ENCODE peak calls at places on chromosomes 13 and 19, in six cellular contexts. T is AG10803, M is right atrium auricular region, F is AG04450, G is A673, D is left ventricle myocardium inferior. Z is an unnamed sample.

GRCh38 chr19:18710186-18710585 is 26.7 kb downstream of the CRTC1 start:
- DNase-seq in M (no peak), F (no peak), G (no peak), D (no peak), T (no peak), Z (no peak)

GRCh38 chr13:46684287-46685001 is 112.5 kb downstream of the ESD start:
- DNase-seq in T (no peak), G (no peak), M (no peak), D (no peak), F (no peak), Z (no peak)

GRCh38 chr19:53424968-53425597 is 6.7 kb upstream of the ZNF761 start:
- DNase-seq in T (peak; percentile 63), G (peak; percentile 75), D (peak; percentile 70), F (peak; percentile 38), M (peak; percentile 74), Z (peak; percentile 13)

GRCh38 chr19:48466571-48467325 is 2.4 kb upstream of the CYTH2 start:
- DNase-seq in T (peak; percentile 39), F (peak; percentile 15), D (no peak), G (no peak), M (no peak), Z (no peak)

GRCh38 chr19:1859319-1859718 is 4.1 kb downstream of the KLF16 start:
- DNase-seq in F (no peak), M (no peak), D (no peak), T (no peak), G (no peak), Z (no peak)

GRCh38 chr13:75788494-75788991 is 152.4 kb downstream of the LMO7 start:
- DNase-seq in F (peak; percentile 85), T (peak; percentile 97), G (peak; percentile 44), M (no peak), D (no peak), Z (peak; percentile 31)

GRCh38 chr19:4362038-4362828 is 18.9 kb downstream of the MPND start:
- DNase-seq in M (no peak), T (no peak), F (no peak), G (no peak), D (no peak), Z (no peak)

GRCh38 chr13:65999441-65999840 is 1230.7 kb downstream of the PCDH9 start:
- DNase-seq in F (no peak), G (no peak), M (no peak), T (no peak), D (no peak), Z (no peak)

GRCh38 chr19:42081584-42082258 is 5.8 kb downstream of the ZNF574 start:
- DNase-seq in D (no peak), G (peak; percentile 47), M (no peak), T (peak; percentile 64), F (no peak), Z (peak; percentile 20)

GRCh38 chr19:3547767-3548282 is 8.9 kb downstream of the TEKTIP1 start:
- DNase-seq in F (no peak), G (no peak), T (no peak), D (no peak), M (no peak), Z (no peak)

GRCh38 chr19:4624733-4625362 is 14.5 kb upstream of the TNFAIP8L1 start:
- DNase-seq in D (no peak), T (peak; percentile 17), M (no peak), G (no peak), F (no peak), Z (no peak)

GRCh38 chr19:18397242-18398202 is at the start of gene LRRC25:
- DNase-seq in G (no peak), M (no peak), F (no peak), D (peak; percentile 46), T (no peak), Z (no peak)

GRCh38 chr13:24080134-24080533 is 80.4 kb upstream of the SPATA13 start:
- DNase-seq in F (no peak), D (no peak), G (no peak), T (no peak), M (peak; percentile 21), Z (no peak)

GRCh38 chr13:74683411-74683810 is 549.2 kb upstream of the KLF12 start:
- DNase-seq in F (no peak), G (no peak), T (no peak), D (no peak), M (no peak), Z (no peak)

GRCh38 chr13:43757266-43757665 is 29.5 kb downstream of the ENOX1 start:
- DNase-seq in G (no peak), M (no peak), T (no peak), D (no peak), F (no peak), Z (no peak)

DNA sequence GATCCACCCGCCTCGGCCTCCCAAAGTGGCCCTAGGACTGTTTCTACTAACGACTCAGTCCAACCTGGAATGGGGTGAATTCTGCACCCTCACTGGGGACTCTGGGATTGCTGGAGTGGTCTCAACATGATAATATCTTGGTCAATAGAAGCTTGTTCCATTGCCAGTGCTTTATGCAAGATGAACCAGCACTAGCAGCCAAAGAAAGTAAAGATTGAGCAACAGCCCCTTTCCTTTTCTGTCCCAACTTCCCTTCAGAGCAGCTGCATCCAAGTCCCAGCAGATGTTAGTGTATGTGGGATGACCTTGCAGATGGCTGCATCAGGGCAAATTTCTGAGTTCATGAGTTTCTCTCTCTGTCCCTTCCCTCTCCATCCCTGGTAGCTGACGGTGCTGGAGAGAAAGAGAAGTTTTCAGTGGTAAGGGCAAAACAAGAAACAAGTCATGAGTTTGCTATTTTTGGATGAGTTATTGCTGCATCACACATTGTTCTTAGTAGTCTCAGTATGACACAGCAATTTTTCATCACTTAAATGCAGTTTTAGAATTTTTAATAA is 183.6 kb upstream of the EDNRB start:
- DNase-seq in D (peak; percentile 29), F (no peak), G (no peak), M (peak; percentile 71), T (peak; percentile 84), Z (no peak)
- H3K4me3 ChIP-seq in D (no peak overlapping the region), F (no peak overlapping the region), G (no peak overlapping the region), M (no peak overlapping the region), T (no peak overlapping the region), Z (no peak overlapping the region)

GRCh38 chr13:82740442-82740841 is 1141.8 kb downstream of the SLITRK1 start:
- DNase-seq in F (no peak), T (no peak), D (no peak), G (no peak), M (no peak), Z (no peak)

DNA sequence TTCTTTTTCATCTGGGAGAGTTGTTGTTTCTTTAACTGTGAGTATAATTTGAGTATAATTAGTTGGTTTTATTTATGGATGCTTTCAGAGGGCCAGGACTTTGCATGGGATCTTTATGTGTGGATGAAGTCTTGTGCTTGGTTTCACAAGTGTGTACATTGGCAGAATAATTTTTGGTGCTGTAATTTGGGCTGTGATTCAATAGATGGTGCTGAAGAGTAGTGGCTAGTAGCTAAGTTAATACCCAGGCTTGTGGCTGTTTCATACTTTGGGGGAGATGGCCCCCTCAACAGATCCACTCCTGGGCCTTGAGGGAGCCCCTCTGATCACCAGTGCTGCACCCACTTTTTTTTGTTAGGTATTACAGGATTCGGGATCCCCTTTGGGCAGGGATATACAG is 1142.4 kb downstream of the SLITRK1 start:
- DNase-seq in M (no peak), T (no peak), F (no peak), D (no peak), G (no peak), Z (no peak)
- TF ChIP-seq CTCF in M (no peak), T (peak; percentile 39), F (peak; percentile 40), D (no peak), G (peak; percentile 34), Z (peak; percentile 32)

GRCh38 chr13:27976362-27977177 is 7.5 kb upstream of the CDX2 start:
- DNase-seq in T (no peak), G (no peak), M (no peak), F (no peak), D (no peak), Z (no peak)

GRCh38 chr13:27977476-27978300 is 8.6 kb upstream of the CDX2 start:
- DNase-seq in M (no peak), D (no peak), G (peak; percentile 22), T (no peak), F (no peak), Z (no peak)

GRCh38 chr13:27979765-27980279 is 8.7 kb downstream of the URAD start:
- DNase-seq in F (no peak), T (no peak), D (no peak), M (no peak), G (no peak), Z (no peak)

GRCh38 chr13:27979001-27979643 is 9.4 kb downstream of the URAD start:
- DNase-seq in D (no peak), G (no peak), T (no peak), M (no peak), F (no peak), Z (no peak)

DNA sequence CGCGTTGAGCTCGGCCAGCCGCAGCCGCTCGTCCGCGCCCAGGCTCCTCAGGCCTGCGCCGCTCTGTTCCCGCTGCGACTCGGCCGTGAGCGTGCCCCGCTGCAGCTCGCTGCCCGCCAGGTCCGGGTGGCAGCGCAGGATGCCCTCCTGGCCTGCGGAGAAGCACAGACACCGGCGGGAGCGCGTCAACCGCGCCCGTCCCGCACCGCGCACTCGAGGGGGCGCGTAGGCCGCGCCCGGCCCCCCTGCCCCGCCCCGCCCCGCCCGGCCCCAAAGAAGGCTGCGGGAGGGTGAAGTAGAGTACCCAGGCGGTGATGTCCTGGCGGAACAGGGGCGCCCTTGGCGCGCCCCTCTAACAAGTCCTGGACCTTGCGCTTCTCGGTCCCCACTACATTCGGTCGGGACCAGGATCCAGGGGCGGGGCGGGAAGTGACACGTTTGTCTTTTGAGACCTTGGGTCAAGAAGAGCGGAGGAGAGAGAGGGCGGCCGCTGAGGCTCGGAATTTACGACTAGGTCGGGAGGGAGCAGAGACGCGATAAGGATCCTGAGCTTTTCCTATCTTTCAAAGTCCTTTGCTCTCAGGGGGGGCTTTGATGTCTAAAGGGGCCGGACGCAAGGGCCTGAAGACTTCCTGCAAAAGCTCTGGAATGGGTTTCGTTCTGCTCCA is 9.3 kb upstream of the CDX2 start:
- DNase-seq in M (no peak), F (no peak), D (no peak), G (no peak), T (no peak), Z (no peak)
- H3K4me3 ChIP-seq in M (peak overlapping the region; percentile 24), F (no peak overlapping the region), D (peak overlapping the region; percentile 41), G (no peak overlapping the region), T (no peak overlapping the region), Z (no peak overlapping the region)

DNA sequence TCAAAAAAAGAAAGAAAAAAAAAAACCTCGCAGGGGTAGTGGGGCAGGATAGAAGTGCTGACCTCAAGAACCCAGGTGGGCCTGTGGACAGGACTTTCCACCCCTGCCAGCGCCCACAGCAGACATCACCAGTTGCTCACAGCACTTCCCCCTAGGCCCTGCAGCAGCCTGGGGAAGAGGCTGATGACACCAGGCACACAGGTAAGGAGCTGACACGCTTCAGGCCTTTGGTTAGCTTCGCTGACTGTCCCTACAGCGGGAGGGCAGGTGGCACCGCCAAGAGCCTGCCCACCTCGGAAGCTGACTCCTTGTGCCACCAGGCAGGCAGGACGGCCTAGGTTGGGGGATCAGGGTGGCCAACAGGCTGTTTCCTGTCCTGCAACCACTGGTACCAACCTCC is 8.9 kb downstream of the LONP1 start:
- DNase-seq in F (no peak), D (no peak), M (no peak), T (no peak), G (no peak), Z (no peak)
- TF ChIP-seq CTCF in F (no peak), D (no peak), M (no peak), T (no peak), G (no peak), Z (no peak)

Z was measured in astrocyte of the cerebellum.